ENCODE peak calls at places on chromosomes 3 and 15, in ten cellular contexts. Q is NCI-H226, K is anterior cingulate cortex, G is small intestine, L is astrocyte of the hippocampus, O is stomach, E is activated gamma-delta T cell treated with Interleukin-2 at 50 U/mL for 16 hours, C is NCI-H510A treated with DMSO at 0.1 percent for 48 hours, J is CD14-positive monocyte, Z is cerebellar cortex. M is an unnamed sample.

GRCh38 chr15:22889146-22889818 is 50.8 kb downstream of the NIPA2 start:
- DNase-seq in J (no peak), G (no peak), Z (no peak), L (no peak), E (no peak), C (no peak), K (no peak), Q (no peak), O (no peak), M (no peak)

GRCh38 chr3:111621535-111621934 is 26.4 kb upstream of the ZBED2 start:
- DNase-seq in C (no peak), G (no peak), Z (peak), Q (no peak), L (no peak), E (no peak), O (no peak), K (no peak), J (no peak), M (no peak)

GRCh38 chr15:55250392-55250791 is 39.2 kb downstream of the RAB27A start:
- DNase-seq in G (peak), C (no peak), L (no peak), K (no peak), Q (no peak), E (no peak), Z (no peak), J (peak), O (no peak), M (no peak)

GRCh38 chr15:96181873-96182301 is 148.6 kb upstream of the NR2F2 start:
- DNase-seq in O (no peak), G (no peak), Z (no peak), L (no peak), Q (peak), K (no peak), E (no peak), C (no peak), J (no peak), M (no peak)

GRCh38 chr15:66565731-66566130 is at the start of gene LCTL:
- DNase-seq in Q (peak), C (no peak), K (no peak), O (no peak), Z (no peak), J (no peak), G (no peak), E (no peak), L (peak), M (no peak)

GRCh38 chr15:59886476-59886875 is 117.6 kb upstream of the FOXB1 start:
- DNase-seq in K (no peak), Z (no peak), G (no peak), C (no peak), J (no peak), Q (peak), O (no peak), L (no peak), E (no peak), M (no peak)

GRCh38 chr3:141441381-141442365 is 45.2 kb upstream of the RASA2 start:
- DNase-seq in Q (peak), Z (peak), C (peak), J (peak), K (no peak), G (peak), E (peak), O (peak), L (peak), M (peak)

GRCh38 chr3:127688022-127688415 is 15.3 kb downstream of the ABTB1 start:
- DNase-seq in J (no peak), Z (no peak), K (no peak), Q (no peak), C (no peak), L (no peak), G (no peak), O (no peak), E (no peak), M (no peak)

GRCh38 chr3:5219216-5219615 is 31.7 kb downstream of the EDEM1 start:
- DNase-seq in E (no peak), L (no peak), O (no peak), G (no peak), C (no peak), Z (no peak), Q (no peak), J (no peak), K (no peak), M (no peak)

GRCh38 chr3:116302087-116302747 is 143.1 kb downstream of the LSAMP start:
- DNase-seq in Z (no peak), Q (no peak), K (no peak), L (no peak), O (no peak), J (no peak), C (no peak), G (no peak), E (no peak), M (no peak)